ENCODE peak calls at places on chromosome 6, in nine cellular contexts. One of them, this sample, is unnamed. For H3K4me1, the result is how much of the 10 kb centered on the place peaks cover.

GRCh38 chr6:16950311-16950710 is 151.5 kb upstream of the STMND1 start:
- DNase-seq in PC-3: no peak
- DNase-seq in sigmoid colon: no peak
- DNase-seq in upper lobe of right lung: no peak
- DNase-seq in lung: no peak
- DNase-seq in HCT116: no peak
- DNase-seq in tibial artery: no peak
- DNase-seq in fibroblast of lung: no peak
- DNase-seq in ovary: no peak
- DNase-seq in this sample: no peak

GRCh38 chr6:4858194-4859028 is 82.2 kb downstream of the CDYL start:
- DNase-seq in PC-3: no peak
- DNase-seq in sigmoid colon: no peak
- DNase-seq in upper lobe of right lung: no peak
- DNase-seq in lung: no peak
- DNase-seq in HCT116: no peak
- DNase-seq in tibial artery: no peak
- DNase-seq in fibroblast of lung: no peak
- DNase-seq in ovary: no peak
- DNase-seq in this sample: no peak

GRCh38 chr6:136582702-136583471 is 32.7 kb upstream of the MAP7 start:
- DNase-seq in PC-3: peak
- DNase-seq in sigmoid colon: no peak
- DNase-seq in upper lobe of right lung: no peak
- DNase-seq in lung: no peak
- DNase-seq in HCT116: peak
- DNase-seq in tibial artery: no peak
- DNase-seq in fibroblast of lung: peak
- DNase-seq in ovary: no peak
- DNase-seq in this sample: no peak

GRCh38 chr6:12595161-12595792 is 121.3 kb upstream of the PHACTR1 start:
- DNase-seq in PC-3: no peak
- DNase-seq in sigmoid colon: no peak
- DNase-seq in upper lobe of right lung: no peak
- DNase-seq in lung: no peak
- DNase-seq in HCT116: no peak
- DNase-seq in tibial artery: peak
- DNase-seq in fibroblast of lung: peak
- DNase-seq in ovary: no peak
- DNase-seq in this sample: no peak

GRCh38 chr6:137707590-137708360 is 159.3 kb upstream of the TNFAIP3 start:
- DNase-seq in PC-3: peak
- DNase-seq in sigmoid colon: peak
- DNase-seq in upper lobe of right lung: no peak
- DNase-seq in lung: peak
- DNase-seq in HCT116: peak
- DNase-seq in tibial artery: peak
- DNase-seq in fibroblast of lung: peak
- DNase-seq in ovary: peak
- DNase-seq in this sample: peak

GRCh38 chr6:166257911-166258318 is 50.3 kb downstream of the PRR18 start:
- DNase-seq in PC-3: peak
- DNase-seq in sigmoid colon: no peak
- DNase-seq in upper lobe of right lung: no peak
- DNase-seq in lung: no peak
- DNase-seq in HCT116: no peak
- DNase-seq in tibial artery: no peak
- DNase-seq in fibroblast of lung: no peak
- DNase-seq in ovary: no peak
- DNase-seq in this sample: no peak

GRCh38 chr6:37741757-37742400 is 44.2 kb upstream of the MDGA1 start:
- DNase-seq in PC-3: no peak
- DNase-seq in sigmoid colon: no peak
- DNase-seq in upper lobe of right lung: no peak
- DNase-seq in lung: no peak
- DNase-seq in HCT116: no peak
- DNase-seq in tibial artery: no peak
- DNase-seq in fibroblast of lung: no peak
- DNase-seq in ovary: no peak
- DNase-seq in this sample: peak

GRCh38 chr6:90079555-90080490 is 185.6 kb downstream of the GJA10 start:
- DNase-seq in PC-3: no peak
- DNase-seq in sigmoid colon: no peak
- DNase-seq in upper lobe of right lung: no peak
- DNase-seq in lung: no peak
- DNase-seq in HCT116: no peak
- DNase-seq in tibial artery: no peak
- DNase-seq in fibroblast of lung: no peak
- DNase-seq in ovary: no peak
- DNase-seq in this sample: no peak

GRCh38 chr6:33271098-33271607 is 523 bp downstream of the VPS52 start:
- DNase-seq in PC-3: peak
- DNase-seq in sigmoid colon: peak
- DNase-seq in upper lobe of right lung: no peak
- DNase-seq in lung: no peak
- DNase-seq in HCT116: no peak
- DNase-seq in tibial artery: no peak
- DNase-seq in fibroblast of lung: no peak
- DNase-seq in ovary: no peak
- DNase-seq in this sample: no peak

DNA sequence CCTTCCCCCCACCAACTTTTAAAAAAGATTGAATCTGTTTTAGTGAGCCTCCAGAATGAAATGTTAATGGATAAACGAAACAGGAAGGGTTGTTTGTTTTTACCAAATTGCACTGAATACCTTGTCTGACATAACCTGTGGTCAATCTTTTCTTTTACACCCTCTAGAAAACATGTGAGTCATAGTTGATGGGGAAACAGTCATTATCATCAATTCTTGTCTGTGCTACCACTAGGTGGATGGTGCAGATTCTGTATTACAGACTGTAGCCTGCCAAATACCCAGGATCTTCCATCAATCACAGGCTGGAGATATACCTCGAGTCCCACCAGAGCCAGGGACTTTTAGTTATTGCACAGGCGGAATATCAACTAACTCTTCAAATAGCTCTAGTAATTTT is 29.5 kb upstream of the PKIB start:
- DNase-seq in PC-3: peak
- DNase-seq in sigmoid colon: no peak
- DNase-seq in upper lobe of right lung: no peak
- DNase-seq in lung: no peak
- DNase-seq in HCT116: peak
- DNase-seq in tibial artery: no peak
- DNase-seq in fibroblast of lung: peak
- DNase-seq in ovary: no peak
- DNase-seq in this sample: no peak
- TF ChIP-seq CTCF in PC-3: peak
- TF ChIP-seq CTCF in sigmoid colon: no peak
- TF ChIP-seq CTCF in upper lobe of right lung: no peak
- TF ChIP-seq CTCF in lung: no peak
- TF ChIP-seq CTCF in HCT116: peak
- TF ChIP-seq CTCF in tibial artery: no peak
- TF ChIP-seq CTCF in fibroblast of lung: no peak
- TF ChIP-seq CTCF in ovary: no peak
- TF ChIP-seq CTCF in this sample: no peak

DNA sequence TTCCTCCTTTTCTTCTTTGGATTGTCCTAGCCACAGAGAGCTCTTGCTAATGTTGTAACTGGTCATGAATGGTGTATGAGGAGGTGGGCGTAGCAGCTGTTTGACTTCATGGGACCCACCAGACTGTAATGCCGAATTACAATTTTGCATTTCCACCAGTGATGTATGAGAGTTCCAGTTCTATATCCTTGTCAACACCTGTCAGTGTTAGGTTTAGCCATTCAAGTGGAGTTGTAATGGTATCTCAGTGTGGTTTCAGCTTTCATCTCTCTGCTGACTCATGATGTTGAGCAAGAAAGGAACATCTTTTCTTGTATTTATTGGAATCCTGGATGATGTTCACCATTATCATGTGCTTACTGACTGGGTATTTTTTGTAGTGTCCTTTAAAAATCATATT is 5.1 kb downstream of the IGF2R start:
- DNase-seq in PC-3: peak
- DNase-seq in sigmoid colon: no peak
- DNase-seq in upper lobe of right lung: no peak
- DNase-seq in lung: no peak
- DNase-seq in HCT116: no peak
- DNase-seq in tibial artery: no peak
- DNase-seq in fibroblast of lung: peak
- DNase-seq in ovary: no peak
- DNase-seq in this sample: no peak
- H3K4me1 ChIP-seq in PC-3: under half
- H3K4me1 ChIP-seq in sigmoid colon: under half
- H3K4me1 ChIP-seq in upper lobe of right lung: half or more
- H3K4me1 ChIP-seq in lung: under half
- H3K4me1 ChIP-seq in HCT116: under half
- H3K4me1 ChIP-seq in tibial artery: under half
- H3K4me1 ChIP-seq in fibroblast of lung: under half
- H3K4me1 ChIP-seq in ovary: under half
- H3K4me1 ChIP-seq in this sample: half or more

DNA sequence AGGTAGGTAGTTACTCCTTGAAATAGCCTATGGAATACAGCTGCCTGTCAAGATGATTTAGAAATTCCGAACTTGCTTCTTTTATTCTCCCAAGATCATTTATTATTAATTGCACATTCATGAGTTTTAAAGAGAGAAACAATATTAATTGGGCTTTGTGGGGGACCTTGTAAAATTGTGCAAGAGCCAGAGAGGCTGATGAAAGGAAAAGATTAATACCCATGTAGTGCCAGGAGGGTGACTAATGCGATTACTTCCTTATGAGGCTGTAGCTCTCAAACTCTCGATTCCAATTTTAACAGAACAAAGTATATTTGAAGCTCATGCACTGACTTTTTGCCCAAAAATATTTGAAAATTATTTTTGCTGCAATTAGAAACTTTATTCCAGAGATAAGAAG is 423.8 kb upstream of the ID4 start:
- DNase-seq in PC-3: peak
- DNase-seq in sigmoid colon: no peak
- DNase-seq in upper lobe of right lung: no peak
- DNase-seq in lung: no peak
- DNase-seq in HCT116: peak
- DNase-seq in tibial artery: no peak
- DNase-seq in fibroblast of lung: peak
- DNase-seq in ovary: no peak
- DNase-seq in this sample: no peak
- H3K27ac ChIP-seq in PC-3: peak
- H3K27ac ChIP-seq in sigmoid colon: no peak
- H3K27ac ChIP-seq in upper lobe of right lung: no peak
- H3K27ac ChIP-seq in lung: no peak
- H3K27ac ChIP-seq in HCT116: peak
- H3K27ac ChIP-seq in tibial artery: no peak
- H3K27ac ChIP-seq in fibroblast of lung: no peak
- H3K27ac ChIP-seq in ovary: no peak
- H3K27ac ChIP-seq in this sample: no peak

GRCh38 chr6:24494726-24495515 is at the start of gene ALDH5A1:
- DNase-seq in PC-3: peak
- DNase-seq in sigmoid colon: peak
- DNase-seq in upper lobe of right lung: peak
- DNase-seq in lung: peak
- DNase-seq in HCT116: peak
- DNase-seq in tibial artery: peak
- DNase-seq in fibroblast of lung: peak
- DNase-seq in ovary: peak
- DNase-seq in this sample: peak

GRCh38 chr6:24493945-24494725 is 634 bp upstream of the ALDH5A1 start:
- DNase-seq in PC-3: no peak
- DNase-seq in sigmoid colon: no peak
- DNase-seq in upper lobe of right lung: no peak
- DNase-seq in lung: no peak
- DNase-seq in HCT116: no peak
- DNase-seq in tibial artery: no peak
- DNase-seq in fibroblast of lung: no peak
- DNase-seq in ovary: no peak
- DNase-seq in this sample: no peak

GRCh38 chr6:24489881-24490280 is 503 bp upstream of the GPLD1 start:
- DNase-seq in PC-3: no peak
- DNase-seq in sigmoid colon: no peak
- DNase-seq in upper lobe of right lung: no peak
- DNase-seq in lung: peak
- DNase-seq in HCT116: no peak
- DNase-seq in tibial artery: no peak
- DNase-seq in fibroblast of lung: peak
- DNase-seq in ovary: no peak
- DNase-seq in this sample: peak

GRCh38 chr6:24489470-24489869 is at the start of gene GPLD1:
- DNase-seq in PC-3: no peak
- DNase-seq in sigmoid colon: no peak
- DNase-seq in upper lobe of right lung: no peak
- DNase-seq in lung: no peak
- DNase-seq in HCT116: no peak
- DNase-seq in tibial artery: no peak
- DNase-seq in fibroblast of lung: no peak
- DNase-seq in ovary: no peak
- DNase-seq in this sample: no peak

GRCh38 chr6:24492475-24492874 is 2.3 kb upstream of the ALDH5A1 start:
- DNase-seq in PC-3: no peak
- DNase-seq in sigmoid colon: no peak
- DNase-seq in upper lobe of right lung: no peak
- DNase-seq in lung: no peak
- DNase-seq in HCT116: no peak
- DNase-seq in tibial artery: no peak
- DNase-seq in fibroblast of lung: peak
- DNase-seq in ovary: no peak
- DNase-seq in this sample: no peak
- TF ChIP-seq CTCF in PC-3: peak
- TF ChIP-seq CTCF in sigmoid colon: no peak
- TF ChIP-seq CTCF in upper lobe of right lung: peak
- TF ChIP-seq CTCF in lung: no peak
- TF ChIP-seq CTCF in HCT116: no peak
- TF ChIP-seq CTCF in tibial artery: no peak
- TF ChIP-seq CTCF in fibroblast of lung: peak
- TF ChIP-seq CTCF in ovary: no peak
- TF ChIP-seq CTCF in this sample: peak

DNA sequence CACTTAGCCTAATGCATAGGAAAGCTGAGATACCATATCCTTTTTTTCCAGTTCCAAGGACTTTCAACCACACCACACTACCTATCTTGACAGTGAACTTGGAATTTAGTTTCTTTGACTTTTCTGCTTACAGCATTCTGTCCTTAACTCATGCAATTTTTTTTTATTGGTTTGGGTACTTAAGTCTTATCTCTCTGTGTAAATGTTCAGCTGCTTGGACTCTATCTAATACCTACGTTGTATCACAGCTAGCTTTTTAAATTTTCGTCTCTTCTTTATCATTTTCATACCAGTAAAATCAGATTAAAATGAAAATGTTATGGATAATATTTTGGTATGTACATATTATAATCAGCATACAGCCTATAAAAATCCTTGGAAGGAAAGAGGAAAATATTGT is 106.9 kb upstream of the ADGRF1 start:
- DNase-seq in PC-3: no peak
- DNase-seq in sigmoid colon: no peak
- DNase-seq in upper lobe of right lung: no peak
- DNase-seq in lung: no peak
- DNase-seq in HCT116: no peak
- DNase-seq in tibial artery: no peak
- DNase-seq in fibroblast of lung: no peak
- DNase-seq in ovary: no peak
- DNase-seq in this sample: no peak
- H3K4me1 ChIP-seq in PC-3: under half
- H3K4me1 ChIP-seq in sigmoid colon: under half
- H3K4me1 ChIP-seq in upper lobe of right lung: under half
- H3K4me1 ChIP-seq in lung: under half
- H3K4me1 ChIP-seq in HCT116: under half
- H3K4me1 ChIP-seq in tibial artery: under half
- H3K4me1 ChIP-seq in fibroblast of lung: under half
- H3K4me1 ChIP-seq in ovary: under half
- H3K4me1 ChIP-seq in this sample: under half